ENCODE peak calls at places on chromosomes 6 and 20, in nine cellular contexts. E, X, D, U, N, Z, R, Q and Y are unnamed samples.

GRCh38 chr20:54020868-54021267 is 49.5 kb downstream of the BCAS1 start:
- DNase-seq in E (no peak), N (no peak), D (no peak), Z (no peak), R (no peak), U (no peak), Q (no peak), X (no peak), Y (no peak)

GRCh38 chr6:19691465-19692167 is 145.6 kb upstream of the ID4 start:
- DNase-seq in D (no peak), Z (peak), X (no peak), R (no peak), N (no peak), Q (no peak), U (peak), E (no peak), Y (peak)

GRCh38 chr6:31350973-31351733 is 5.8 kb downstream of the HLA-B start:
- DNase-seq in X (no peak), E (no peak), N (no peak), Z (no peak), D (no peak), Q (no peak), U (no peak), R (no peak), Y (no peak)

GRCh38 chr6:81613606-81614005 is 138.9 kb downstream of the TENT5A start:
- DNase-seq in Z (no peak), Q (no peak), D (peak), E (no peak), N (no peak), R (no peak), U (no peak), X (peak), Y (no peak)

GRCh38 chr6:36752187-36752885 is 54.7 kb downstream of the RAB44 start:
- DNase-seq in N (no peak), X (no peak), E (no peak), R (no peak), Z (no peak), Q (no peak), D (peak), U (no peak), Y (no peak)

GRCh38 chr6:7463785-7464184 is 74.2 kb downstream of the RIOK1 start:
- DNase-seq in R (no peak), X (peak), D (no peak), Z (no peak), Q (no peak), N (no peak), U (no peak), E (no peak), Y (no peak)

GRCh38 chr6:135987226-135987625 is 135.7 kb downstream of the PDE7B start:
- DNase-seq in D (no peak), E (no peak), Q (no peak), N (no peak), U (no peak), Z (no peak), R (no peak), X (no peak), Y (no peak)

GRCh38 chr6:166166314-166167257 is 1.1 kb downstream of the TBXT start:
- DNase-seq in Z (no peak), N (no peak), R (no peak), U (no peak), E (no peak), D (no peak), Q (no peak), X (no peak), Y (no peak)

GRCh38 chr20:41249781-41250281 is 67.7 kb downstream of the ZHX3 start:
- DNase-seq in N (no peak), Z (peak), U (no peak), X (peak), Q (no peak), R (no peak), D (peak), E (no peak), Y (no peak)

GRCh38 chr6:98325366-98325765 is 509.0 kb upstream of the POU3F2 start:
- DNase-seq in R (no peak), U (no peak), N (no peak), D (no peak), E (no peak), X (no peak), Z (no peak), Q (no peak), Y (no peak)

GRCh38 chr20:36281785-36282380 is 24.3 kb upstream of the DLGAP4 start:
- DNase-seq in N (no peak), D (no peak), X (no peak), Z (no peak), Q (no peak), E (no peak), U (no peak), R (no peak), Y (no peak)

GRCh38 chr20:34522969-34523871 is 7.0 kb downstream of the DYNLRB1 start:
- DNase-seq in U (no peak), Q (peak), R (no peak), Z (peak), X (peak), E (peak), N (peak), D (peak), Y (peak)

GRCh38 chr6:4178737-4179333 is 43.5 kb upstream of the ECI2 start:
- DNase-seq in Q (no peak), R (no peak), U (no peak), N (no peak), X (no peak), E (no peak), Z (no peak), D (no peak), Y (no peak)

GRCh38 chr6:170122676-170123075 is 168.2 kb downstream of the DLL1 start:
- DNase-seq in N (no peak), E (no peak), X (no peak), R (peak), D (peak), Q (no peak), U (no peak), Z (no peak), Y (no peak)

GRCh38 chr6:79468116-79468515 is 69.1 kb downstream of the LCA5 start:
- DNase-seq in E (no peak), R (no peak), U (no peak), D (no peak), Q (no peak), Z (no peak), N (no peak), X (no peak), Y (no peak)

GRCh38 chr6:25017932-25018581 is 82.3 kb upstream of the RIPOR2 start:
- DNase-seq in Q (peak), E (peak), X (peak), R (no peak), Z (peak), U (no peak), D (peak), N (peak), Y (peak)

GRCh38 chr6:116059713-116060571 is 749 bp downstream of the FRK start:
- DNase-seq in E (no peak), N (peak), Q (no peak), Z (no peak), X (peak), U (no peak), D (no peak), R (no peak), Y (no peak)

GRCh38 chr6:19757036-19757435 is 80.1 kb upstream of the ID4 start:
- DNase-seq in R (no peak), X (no peak), Q (no peak), N (no peak), U (no peak), D (no peak), E (no peak), Z (no peak), Y (no peak)

GRCh38 chr6:110689275-110689935 is 125.9 kb downstream of the CDK19 start:
- DNase-seq in R (no peak), D (no peak), U (no peak), Q (no peak), E (no peak), Z (no peak), N (no peak), X (no peak), Y (no peak)

GRCh38 chr6:41894366-41895299 is 542 bp downstream of the USP49 start:
- DNase-seq in N (peak), U (no peak), Q (no peak), X (peak), D (peak), E (no peak), R (no peak), Z (no peak), Y (no peak)

GRCh38 chr6:41887355-41887754 is 7.8 kb downstream of the USP49 start:
- DNase-seq in R (no peak), U (no peak), Q (no peak), D (no peak), X (no peak), E (no peak), Z (no peak), N (no peak), Y (no peak)

GRCh38 chr6:41895300-41896233 is at the start of gene USP49:
- DNase-seq in Z (peak), X (peak), D (peak), Q (peak), U (peak), N (peak), E (peak), R (peak), Y (peak)

GRCh38 chr6:41896280-41896679 is 1.1 kb upstream of the USP49 start:
- DNase-seq in D (no peak), N (no peak), Z (no peak), E (no peak), R (no peak), Q (no peak), U (no peak), X (no peak), Y (no peak)

GRCh38 chr6:41892921-41893564 is 2.1 kb downstream of the USP49 start:
- DNase-seq in D (no peak), N (no peak), X (no peak), U (no peak), Q (no peak), R (no peak), E (no peak), Z (no peak), Y (no peak)
- H3K27ac ChIP-seq in D (no peak), N (no peak), X (no peak), U (no peak), Q (no peak), R (no peak), E (no peak), Z (no peak), Y (no peak)

GRCh38 chr6:18293192-18293904 is 29.0 kb upstream of the DEK start:
- DNase-seq in D (no peak), R (no peak), N (no peak), Z (no peak), X (no peak), E (no peak), U (no peak), Q (no peak), Y (no peak)
- H3K27ac ChIP-seq in D (no peak), R (no peak), N (no peak), Z (no peak), X (no peak), E (no peak), U (no peak), Q (no peak), Y (no peak)

GRCh38 chr6:142914371-142914770 is 30.6 kb downstream of the HIVEP2 start:
- DNase-seq in N (no peak), X (no peak), U (no peak), Z (no peak), E (no peak), Q (no peak), D (no peak), R (no peak), Y (no peak)
- H3K27ac ChIP-seq in N (no peak), X (no peak), U (no peak), Z (no peak), E (no peak), Q (no peak), D (no peak), R (no peak), Y (no peak)

GRCh38 chr6:154773610-154774089 is 40.4 kb downstream of the SCAF8 start:
- DNase-seq in Z (no peak), Q (no peak), R (no peak), N (no peak), D (no peak), E (no peak), U (no peak), X (no peak), Y (no peak)
- H3K27ac ChIP-seq in Z (no peak), Q (no peak), R (no peak), N (no peak), D (no peak), E (no peak), U (no peak), X (no peak), Y (no peak)

DNA sequence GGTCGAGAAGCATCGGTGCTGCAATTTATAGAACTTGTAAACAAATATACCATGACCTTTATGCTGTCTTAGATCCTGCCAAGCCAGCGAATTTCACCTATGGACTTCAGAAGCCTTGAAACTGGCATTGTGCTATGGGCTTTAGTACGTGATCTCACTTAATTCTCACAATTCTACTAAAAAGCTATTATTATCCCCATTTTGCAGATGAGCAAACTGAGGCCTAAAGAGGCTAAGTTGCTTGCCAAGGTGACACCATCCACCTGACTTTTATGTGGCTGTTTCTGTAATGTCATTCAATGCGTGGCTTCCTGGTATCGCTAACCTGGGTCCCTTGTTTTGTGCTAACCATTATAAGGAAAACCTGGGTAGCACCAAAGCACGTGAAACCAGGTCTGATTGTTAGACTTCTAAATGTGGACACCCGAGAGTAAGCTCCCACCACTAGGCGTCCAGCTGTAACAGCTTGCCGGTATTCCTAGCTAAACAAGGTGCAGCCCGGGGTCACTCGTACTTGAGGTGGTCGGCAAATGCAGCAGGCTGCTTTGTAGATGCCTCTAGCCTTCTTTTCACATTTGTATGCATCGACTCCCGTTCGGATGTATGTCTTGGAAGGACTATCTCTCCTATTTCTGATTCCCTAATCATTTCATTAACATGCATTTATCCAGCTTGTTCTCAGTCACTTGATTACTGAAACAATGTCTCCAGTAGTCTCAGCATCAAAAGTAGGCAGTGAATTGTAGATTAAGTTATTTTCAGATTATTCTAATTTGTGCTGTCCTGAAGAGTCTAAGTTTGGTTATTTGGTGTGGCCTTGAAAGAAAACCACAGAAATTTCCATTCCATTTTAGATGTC is 1.1 kb downstream of the SYNJ2 start:
- DNase-seq in X (no peak), N (peak), Q (no peak), R (no peak), E (no peak), U (no peak), Z (peak), D (peak), Y (peak)
- H3K27ac ChIP-seq in X (no peak), N (peak), Q (no peak), R (peak), E (peak), U (peak), Z (peak), D (peak), Y (no peak)